ENCODE peak calls at places on chromosomes 12 and 14, in five cellular contexts. One of them, this sample, is unnamed.
A peak's percentile ranks its signal among the peaks of the same experiment; 100 is the strongest.

GRCh38 chr12:34389378-34390170 is 367.3 kb downstream of the ALG10 start:
- DNase-seq in K562: peak; percentile 55
- DNase-seq in A549: no peak
- DNase-seq in GM12878: no peak
- DNase-seq in endothelial cell of umbilical vein: no peak
- DNase-seq in this sample: no peak

GRCh38 chr12:25816637-25817036 is 141.8 kb upstream of the RASSF8 start:
- DNase-seq in K562: no peak
- DNase-seq in A549: no peak
- DNase-seq in endothelial cell of umbilical vein: peak; percentile 35
- DNase-seq in GM12878: no peak
- DNase-seq in this sample: no peak

GRCh38 chr14:60590907-60591510 is 58.3 kb downstream of the SIX1 start:
- DNase-seq in K562: no peak
- DNase-seq in GM12878: no peak
- DNase-seq in A549: no peak
- DNase-seq in endothelial cell of umbilical vein: no peak
- DNase-seq in this sample: peak; percentile 11

GRCh38 chr12:27193854-27194544 is 50.1 kb upstream of the STK38L start:
- DNase-seq in A549: peak; percentile 37
- DNase-seq in endothelial cell of umbilical vein: peak; percentile 22
- DNase-seq in GM12878: no peak
- DNase-seq in K562: no peak
- DNase-seq in this sample: no peak

GRCh38 chr12:7289743-7290142 is 14.1 kb upstream of the ACSM4 start:
- DNase-seq in endothelial cell of umbilical vein: no peak
- DNase-seq in K562: no peak
- DNase-seq in A549: peak; percentile 16
- DNase-seq in GM12878: no peak
- DNase-seq in this sample: peak; percentile 15

GRCh38 chr12:44930972-44931600 is 55.0 kb upstream of the NELL2 start:
- DNase-seq in A549: peak; percentile 53
- DNase-seq in endothelial cell of umbilical vein: peak; percentile 74
- DNase-seq in GM12878: no peak
- DNase-seq in K562: peak; percentile 27
- DNase-seq in this sample: peak; percentile 61

GRCh38 chr14:96627386-96627785 is 125.2 kb downstream of the PAPOLA start:
- DNase-seq in GM12878: no peak
- DNase-seq in K562: no peak
- DNase-seq in A549: no peak
- DNase-seq in endothelial cell of umbilical vein: no peak
- DNase-seq in this sample: no peak

GRCh38 chr12:113980537-113981337 is 14.6 kb upstream of the RBM19 start:
- DNase-seq in endothelial cell of umbilical vein: peak; percentile 66
- DNase-seq in K562: peak; percentile 64
- DNase-seq in GM12878: no peak
- DNase-seq in A549: peak; percentile 79
- DNase-seq in this sample: peak; percentile 85

GRCh38 chr12:68007023-68007422 is 17.8 kb downstream of the IFNG-AS1 start:
- DNase-seq in A549: no peak
- DNase-seq in K562: no peak
- DNase-seq in endothelial cell of umbilical vein: no peak
- DNase-seq in GM12878: no peak
- DNase-seq in this sample: no peak

GRCh38 chr14:54890794-54891193 is 11.8 kb downstream of the GCH1 start:
- DNase-seq in endothelial cell of umbilical vein: no peak
- DNase-seq in A549: no peak
- DNase-seq in K562: no peak
- DNase-seq in GM12878: peak; percentile 66
- DNase-seq in this sample: no peak

GRCh38 chr12:14327717-14328116 is 37.8 kb upstream of the ATF7IP start:
- DNase-seq in endothelial cell of umbilical vein: no peak
- DNase-seq in K562: no peak
- DNase-seq in GM12878: no peak
- DNase-seq in A549: no peak
- DNase-seq in this sample: peak; percentile 77

GRCh38 chr14:30211326-30211725 is 283.7 kb upstream of the PRKD1 start:
- DNase-seq in GM12878: no peak
- DNase-seq in A549: no peak
- DNase-seq in K562: no peak
- DNase-seq in endothelial cell of umbilical vein: no peak
- DNase-seq in this sample: no peak

GRCh38 chr12:116910645-116911449 is at the start of gene FBXW8:
- DNase-seq in A549: peak; percentile 86
- DNase-seq in K562: peak; percentile 93
- DNase-seq in endothelial cell of umbilical vein: peak; percentile 80
- DNase-seq in GM12878: no peak
- DNase-seq in this sample: peak; percentile 91

GRCh38 chr14:44756577-44756976 is 205.2 kb downstream of the KLHL28 start:
- DNase-seq in K562: no peak
- DNase-seq in endothelial cell of umbilical vein: no peak
- DNase-seq in GM12878: no peak
- DNase-seq in A549: no peak
- DNase-seq in this sample: no peak

GRCh38 chr14:21467620-21468019 is 9.1 kb downstream of the RAB2B start:
- DNase-seq in A549: no peak
- DNase-seq in GM12878: no peak
- DNase-seq in K562: no peak
- DNase-seq in endothelial cell of umbilical vein: peak; percentile 99
- DNase-seq in this sample: no peak

GRCh38 chr12:44184499-44185206 is 348.8 kb downstream of the TMEM117 start:
- DNase-seq in GM12878: peak; percentile 33
- DNase-seq in endothelial cell of umbilical vein: no peak
- DNase-seq in A549: no peak
- DNase-seq in K562: no peak
- DNase-seq in this sample: no peak

GRCh38 chr12:30269491-30269890 is 426.2 kb downstream of the IPO8 start:
- DNase-seq in A549: no peak
- DNase-seq in K562: no peak
- DNase-seq in GM12878: no peak
- DNase-seq in endothelial cell of umbilical vein: no peak
- DNase-seq in this sample: no peak

GRCh38 chr12:30268036-30268435 is 427.6 kb downstream of the IPO8 start:
- DNase-seq in endothelial cell of umbilical vein: no peak
- DNase-seq in GM12878: no peak
- DNase-seq in K562: no peak
- DNase-seq in A549: no peak
- DNase-seq in this sample: no peak
- TF ChIP-seq MAX in endothelial cell of umbilical vein: no peak
- TF ChIP-seq MAX in GM12878: no peak
- TF ChIP-seq MAX in K562: no peak
- TF ChIP-seq MAX in A549: no peak
- TF ChIP-seq MAX in this sample: no peak

GRCh38 chr12:106900554-106900953 is 55.2 kb upstream of the TMEM263 start:
- DNase-seq in endothelial cell of umbilical vein: no peak
- DNase-seq in K562: no peak
- DNase-seq in GM12878: no peak
- DNase-seq in A549: no peak
- DNase-seq in this sample: no peak

GRCh38 chr12:106896603-106897002 is 59.1 kb upstream of the TMEM263 start:
- DNase-seq in A549: no peak
- DNase-seq in K562: no peak
- DNase-seq in GM12878: no peak
- DNase-seq in endothelial cell of umbilical vein: no peak
- DNase-seq in this sample: no peak

GRCh38 chr12:106901276-106901675 is 54.4 kb upstream of the TMEM263 start:
- DNase-seq in K562: no peak
- DNase-seq in endothelial cell of umbilical vein: no peak
- DNase-seq in A549: no peak
- DNase-seq in GM12878: no peak
- DNase-seq in this sample: no peak

GRCh38 chr12:106897082-106897481 is 58.6 kb upstream of the TMEM263 start:
- DNase-seq in GM12878: no peak
- DNase-seq in A549: peak; percentile 46
- DNase-seq in K562: no peak
- DNase-seq in endothelial cell of umbilical vein: peak; percentile 13
- DNase-seq in this sample: no peak

GRCh38 chr12:106898001-106898966 is 57.4 kb upstream of the TMEM263 start:
- DNase-seq in K562: no peak
- DNase-seq in GM12878: no peak
- DNase-seq in A549: no peak
- DNase-seq in endothelial cell of umbilical vein: no peak
- DNase-seq in this sample: no peak
- TF ChIP-seq MYC in K562: no peak
- TF ChIP-seq MYC in GM12878: no peak
- TF ChIP-seq MYC in A549: no peak
- TF ChIP-seq MYC in endothelial cell of umbilical vein: no peak
- TF ChIP-seq MYC in this sample: no peak

DNA sequence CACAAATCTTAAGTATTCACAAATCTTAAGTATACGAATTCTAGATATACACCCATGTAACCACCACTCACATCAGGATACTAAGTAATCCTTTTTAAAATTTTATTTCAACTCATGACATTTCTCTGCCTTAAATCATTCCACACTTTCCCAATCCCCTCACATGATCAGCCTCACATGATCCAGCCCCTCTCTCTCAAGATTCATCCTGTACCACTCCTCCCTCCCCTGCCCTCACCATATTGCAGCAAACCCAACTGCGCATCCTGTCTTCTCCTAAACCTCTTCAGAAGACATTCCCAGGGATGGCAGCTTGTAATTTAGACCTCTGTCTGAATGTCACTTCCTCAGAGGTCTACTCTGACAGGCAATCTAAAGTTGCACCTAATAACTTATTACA is 1.7 kb upstream of the EIF4B start:
- DNase-seq in GM12878: no peak
- DNase-seq in A549: peak; percentile 45
- DNase-seq in K562: no peak
- DNase-seq in endothelial cell of umbilical vein: no peak
- DNase-seq in this sample: peak; percentile 30
- H3K4me3 ChIP-seq in GM12878: peak overlapping the region; percentile 91
- H3K4me3 ChIP-seq in A549: peak overlapping the region; percentile 88
- H3K4me3 ChIP-seq in K562: peak overlapping the region; percentile 76
- H3K4me3 ChIP-seq in endothelial cell of umbilical vein: no peak overlapping the region
- H3K4me3 ChIP-seq in this sample: peak overlapping the region; percentile 82

DNA sequence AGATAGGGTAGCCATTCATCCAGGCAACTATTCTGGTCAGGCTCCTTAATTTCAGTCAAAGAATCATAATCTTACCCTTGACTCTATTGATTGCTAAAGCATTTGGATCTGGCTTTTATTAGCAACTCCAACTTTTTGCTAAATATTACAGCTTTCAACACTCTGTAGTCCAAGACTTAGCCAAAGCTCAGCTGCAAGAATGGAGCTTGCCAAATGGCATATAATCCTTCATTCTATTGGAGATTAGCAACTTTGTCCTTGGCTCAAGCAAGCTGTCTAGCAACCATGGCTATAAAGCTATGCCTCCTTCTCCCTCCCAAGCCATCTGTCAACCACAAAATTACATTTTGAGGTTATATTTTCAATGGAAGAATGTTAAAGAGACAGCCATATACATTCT is 23.1 kb upstream of the NID2 start:
- DNase-seq in A549: no peak
- DNase-seq in endothelial cell of umbilical vein: no peak
- DNase-seq in GM12878: no peak
- DNase-seq in K562: no peak
- DNase-seq in this sample: no peak
- TF ChIP-seq MAX in A549: no peak
- TF ChIP-seq MAX in endothelial cell of umbilical vein: no peak
- TF ChIP-seq MAX in GM12878: no peak
- TF ChIP-seq MAX in K562: no peak
- TF ChIP-seq MAX in this sample: no peak

DNA sequence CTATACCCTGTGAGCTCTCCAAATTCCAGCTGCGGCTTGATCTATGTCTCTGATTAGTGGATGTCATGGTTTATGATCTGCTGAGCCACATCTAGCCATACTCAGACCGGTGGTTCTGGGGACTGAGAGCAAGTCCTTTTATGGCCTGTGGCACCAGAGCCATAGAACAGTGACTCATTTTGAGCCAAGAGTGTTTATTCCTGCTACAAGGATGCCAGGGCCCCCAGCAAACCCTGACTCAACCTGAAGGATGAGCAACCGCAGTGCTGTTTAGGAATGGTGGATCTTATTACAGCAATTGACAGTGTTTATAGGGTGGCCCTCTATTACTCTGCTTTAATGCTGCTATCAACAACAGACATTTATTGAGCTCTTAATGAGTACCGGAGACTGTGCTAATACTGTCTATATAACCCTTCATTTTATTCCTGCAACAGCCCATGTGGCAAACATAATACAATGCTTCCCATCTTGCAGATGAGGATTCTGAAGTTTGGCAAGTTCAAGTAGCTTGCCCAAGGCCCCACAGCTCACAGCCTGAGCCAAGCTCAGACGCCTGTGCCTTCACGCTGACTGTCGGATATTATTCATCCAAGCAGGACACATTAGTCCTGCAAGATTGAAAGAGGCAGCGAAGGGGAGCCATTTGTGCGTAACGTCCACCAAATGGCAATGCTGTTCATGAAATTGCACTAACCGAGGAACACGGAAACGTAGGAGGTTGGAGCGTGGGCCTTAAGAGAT is 273.6 kb upstream of the PWP1 start:
- DNase-seq in GM12878: no peak
- DNase-seq in A549: peak; percentile 71
- DNase-seq in endothelial cell of umbilical vein: no peak
- DNase-seq in K562: no peak
- DNase-seq in this sample: no peak
- TF ChIP-seq MYC in GM12878: no peak
- TF ChIP-seq MYC in A549: no peak
- TF ChIP-seq MYC in endothelial cell of umbilical vein: no peak
- TF ChIP-seq MYC in K562: no peak
- TF ChIP-seq MYC in this sample: no peak

DNA sequence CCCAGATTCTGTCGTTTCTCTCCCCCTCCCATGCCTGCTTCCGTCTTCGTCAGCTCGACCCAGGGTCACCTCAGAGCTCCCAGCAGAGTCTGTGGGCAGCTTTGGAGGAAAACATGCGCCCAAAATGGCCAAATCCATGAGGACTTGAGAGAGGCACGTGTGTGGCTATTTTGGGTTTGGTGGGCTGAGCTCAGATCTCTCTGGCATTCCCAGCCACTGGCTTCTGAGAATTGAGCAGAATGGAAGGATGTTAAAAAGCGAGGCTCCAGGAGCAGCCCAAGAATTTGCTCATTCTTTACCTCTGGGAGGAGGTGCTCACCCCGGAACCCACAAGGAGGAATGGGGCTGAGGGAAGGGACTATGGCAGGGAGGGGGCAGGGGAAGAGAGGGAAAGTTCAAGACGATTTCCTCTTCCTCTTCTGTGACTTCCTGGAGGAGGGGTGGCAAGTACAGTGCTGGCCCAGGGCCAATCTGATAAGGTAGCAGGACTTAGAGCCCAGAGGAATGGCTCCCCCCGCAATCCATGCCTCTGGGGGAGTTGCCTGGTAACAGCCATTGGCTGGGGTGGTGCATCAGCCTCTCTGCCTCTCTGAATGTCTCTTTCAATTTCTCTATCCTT is 20.1 kb downstream of the TSPAN9 start:
- DNase-seq in GM12878: no peak
- DNase-seq in endothelial cell of umbilical vein: peak; percentile 87
- DNase-seq in K562: peak; percentile 65
- DNase-seq in A549: no peak
- DNase-seq in this sample: no peak
- H3K4me3 ChIP-seq in GM12878: no peak overlapping the region
- H3K4me3 ChIP-seq in endothelial cell of umbilical vein: no peak overlapping the region
- H3K4me3 ChIP-seq in K562: no peak overlapping the region
- H3K4me3 ChIP-seq in A549: no peak overlapping the region
- H3K4me3 ChIP-seq in this sample: no peak overlapping the region

DNA sequence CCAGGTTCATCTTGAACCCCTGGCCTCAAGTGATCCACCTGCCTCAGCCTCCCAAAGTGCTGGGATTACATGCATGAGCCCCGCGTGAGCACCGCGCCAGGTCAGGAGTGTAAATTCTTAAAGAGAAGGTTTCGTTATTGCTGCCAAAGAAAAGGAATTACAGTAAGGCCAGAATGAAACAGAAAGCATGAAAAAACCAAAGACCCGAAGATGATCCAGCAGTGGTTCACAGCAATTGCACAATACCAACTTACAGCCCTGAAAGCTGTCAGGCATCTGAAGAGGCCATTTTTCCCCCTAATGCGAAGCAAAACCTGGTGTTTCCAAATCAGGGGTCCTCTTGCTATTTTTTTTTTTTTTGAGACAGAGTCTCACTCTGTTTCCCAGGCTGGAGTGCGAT is 10.3 kb downstream of the RBM23 start:
- DNase-seq in endothelial cell of umbilical vein: no peak
- DNase-seq in K562: no peak
- DNase-seq in A549: no peak
- DNase-seq in GM12878: no peak
- DNase-seq in this sample: peak; percentile 53
- TF ChIP-seq MAX in endothelial cell of umbilical vein: no peak
- TF ChIP-seq MAX in K562: no peak
- TF ChIP-seq MAX in A549: no peak
- TF ChIP-seq MAX in GM12878: no peak
- TF ChIP-seq MAX in this sample: no peak

This sample was measured in NB4.